ENCODE peak calls at places on chromosome 2, in six cellular contexts. X, K, H, N, B and L are unnamed samples. For H3K36me3, the result is how much of the 10 kb centered on the place peaks cover.

GRCh38 chr2:38685116-38685735 is 19.3 kb downstream of the GALM start:
- DNase-seq in X (peak), K (no peak), H (no peak), N (no peak), B (no peak), L (no peak)

GRCh38 chr2:29123584-29124349 is 8.6 kb downstream of the CLIP4 start:
- DNase-seq in X (no peak), K (no peak), H (no peak), N (peak), B (no peak), L (no peak)

GRCh38 chr2:233799087-233799665 is 21.0 kb downstream of the MROH2A start:
- DNase-seq in X (peak), K (peak), H (no peak), N (no peak), B (no peak), L (no peak)

GRCh38 chr2:74025971-74026612 is 41.4 kb downstream of the TET3 start:
- DNase-seq in X (no peak), K (peak), H (no peak), N (peak), B (no peak), L (peak)

GRCh38 chr2:45707661-45708060 is 56.2 kb downstream of the PRKCE start:
- DNase-seq in X (no peak), K (no peak), H (no peak), N (peak), B (no peak), L (no peak)

GRCh38 chr2:102020596-102021170 is 28.9 kb downstream of the IL1R2 start:
- DNase-seq in X (peak), K (peak), H (peak), N (peak), B (peak), L (peak)

GRCh38 chr2:143083636-143084035 is 45.6 kb upstream of the ARHGAP15 start:
- DNase-seq in X (no peak), K (no peak), H (no peak), N (peak), B (no peak), L (no peak)

GRCh38 chr2:215347878-215348277 is 36.0 kb downstream of the ATIC start:
- DNase-seq in X (no peak), K (no peak), H (no peak), N (peak), B (no peak), L (no peak)

GRCh38 chr2:67616749-67617148 is 219.6 kb downstream of the ETAA1 start:
- DNase-seq in X (no peak), K (no peak), H (no peak), N (peak), B (no peak), L (peak)

GRCh38 chr2:64922482-64923384 is 66.5 kb upstream of the SLC1A4 start:
- DNase-seq in X (no peak), K (no peak), H (no peak), N (no peak), B (no peak), L (no peak)

GRCh38 chr2:158575051-158575635 is 118.4 kb downstream of the PKP4 start:
- DNase-seq in X (no peak), K (no peak), H (no peak), N (no peak), B (no peak), L (no peak)

GRCh38 chr2:85376291-85377065 is 21.9 kb downstream of the ELMOD3 start:
- DNase-seq in X (peak), K (no peak), H (no peak), N (peak), B (no peak), L (no peak)

GRCh38 chr2:71934595-71935263 is 212.9 kb downstream of the CYP26B1 start:
- DNase-seq in X (peak), K (peak), H (no peak), N (peak), B (peak), L (peak)

GRCh38 chr2:62461017-62461553 is 44.9 kb downstream of the TMEM17 start:
- DNase-seq in X (no peak), K (no peak), H (no peak), N (no peak), B (no peak), L (no peak)

GRCh38 chr2:172734711-172735645 is 667 bp upstream of the RAPGEF4 start:
- DNase-seq in X (no peak), K (no peak), H (no peak), N (peak), B (no peak), L (no peak)

GRCh38 chr2:235636471-235637005 is 142.7 kb downstream of the AGAP1 start:
- DNase-seq in X (no peak), K (no peak), H (no peak), N (peak), B (no peak), L (no peak)

GRCh38 chr2:142065700-142066099 is 65.1 kb downstream of the LRP1B start:
- DNase-seq in X (no peak), K (no peak), H (no peak), N (no peak), B (no peak), L (no peak)

GRCh38 chr2:239312081-239312501 is 88.7 kb downstream of the HDAC4 start:
- DNase-seq in X (peak), K (peak), H (no peak), N (no peak), B (no peak), L (no peak)

GRCh38 chr2:118094503-118094902 is 6.2 kb downstream of the INSIG2 start:
- DNase-seq in X (no peak), K (no peak), H (no peak), N (no peak), B (no peak), L (no peak)

GRCh38 chr2:7685342-7686015 is 768.3 kb downstream of the RNF144A start:
- DNase-seq in X (no peak), K (no peak), H (no peak), N (peak), B (no peak), L (no peak)

GRCh38 chr2:75561566-75562512 is 1.1 kb upstream of the EVA1A start:
- DNase-seq in X (no peak), K (no peak), H (no peak), N (peak), B (no peak), L (no peak)
- H3K4me3 ChIP-seq in X (no peak), K (no peak), H (no peak), N (peak), B (peak), L (no peak)

GRCh38 chr2:100393362-100393761 is 24.1 kb downstream of the CHST10 start:
- DNase-seq in X (no peak), K (peak), H (no peak), N (no peak), B (no peak), L (no peak)
- H3K36me3 ChIP-seq in X (under half), K (under half), H (half or more), N (under half), B (under half), L (under half)

GRCh38 chr2:46847726-46848421 is 67.7 kb downstream of the MCFD2 start:
- DNase-seq in X (peak), K (no peak), H (no peak), N (peak), B (no peak), L (no peak)

GRCh38 chr2:46846454-46846990 is 69.1 kb downstream of the MCFD2 start:
- DNase-seq in X (peak), K (no peak), H (no peak), N (peak), B (no peak), L (peak)

GRCh38 chr2:46848446-46848845 is 67.2 kb downstream of the MCFD2 start:
- DNase-seq in X (peak), K (no peak), H (no peak), N (peak), B (no peak), L (no peak)

GRCh38 chr2:46845542-46846453 is 69.8 kb downstream of the MCFD2 start:
- DNase-seq in X (peak), K (no peak), H (no peak), N (peak), B (no peak), L (no peak)

DNA sequence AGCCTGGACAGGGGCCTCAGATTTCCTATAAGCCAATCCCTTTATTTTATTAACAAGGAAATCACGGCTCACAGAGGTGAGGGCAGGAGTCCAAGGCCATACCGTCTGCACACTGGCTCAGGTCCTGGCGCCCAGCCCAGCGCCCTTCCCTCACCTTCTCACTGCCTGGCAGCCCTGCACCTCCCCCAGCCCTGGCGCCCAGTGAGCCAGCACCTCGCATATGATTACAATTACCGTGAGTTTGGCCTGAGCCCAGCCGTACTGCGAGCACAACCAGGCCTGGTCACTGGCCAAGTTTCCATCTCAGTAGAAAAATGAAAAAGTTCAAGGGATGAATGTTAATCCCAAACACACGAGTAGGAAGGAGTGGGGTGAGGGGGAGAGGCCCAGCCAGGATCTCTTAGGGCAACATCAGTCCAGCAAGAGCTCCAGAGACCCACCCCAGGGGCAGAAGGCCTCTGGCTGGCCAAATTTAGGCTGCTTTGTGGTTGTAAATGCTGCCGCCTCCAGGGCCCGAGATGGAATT is 68.4 kb downstream of the MCFD2 start:
- DNase-seq in X (peak), K (no peak), H (no peak), N (peak), B (peak), L (peak)
- H3K4me3 ChIP-seq in X (no peak), K (no peak), H (no peak), N (no peak), B (no peak), L (no peak)

GRCh38 chr2:200421270-200421669 is 88.6 kb downstream of the KCTD18 start:
- DNase-seq in X (no peak), K (no peak), H (no peak), N (no peak), B (no peak), L (no peak)
- H3K36me3 ChIP-seq in X (half or more), K (under half), H (under half), N (under half), B (half or more), L (under half)

GRCh38 chr2:210225461-210225798 is 183 bp upstream of the ACADL start:
- DNase-seq in X (no peak), K (no peak), H (no peak), N (peak), B (no peak), L (no peak)

GRCh38 chr2:210228586-210228985 is 3.3 kb upstream of the ACADL start:
- DNase-seq in X (no peak), K (no peak), H (no peak), N (no peak), B (no peak), L (no peak)

GRCh38 chr2:210227689-210228088 is 2.4 kb upstream of the ACADL start:
- DNase-seq in X (no peak), K (no peak), H (no peak), N (no peak), B (no peak), L (no peak)

GRCh38 chr2:210224660-210225460 is at the start of gene ACADL:
- DNase-seq in X (peak), K (no peak), H (no peak), N (peak), B (peak), L (peak)

DNA sequence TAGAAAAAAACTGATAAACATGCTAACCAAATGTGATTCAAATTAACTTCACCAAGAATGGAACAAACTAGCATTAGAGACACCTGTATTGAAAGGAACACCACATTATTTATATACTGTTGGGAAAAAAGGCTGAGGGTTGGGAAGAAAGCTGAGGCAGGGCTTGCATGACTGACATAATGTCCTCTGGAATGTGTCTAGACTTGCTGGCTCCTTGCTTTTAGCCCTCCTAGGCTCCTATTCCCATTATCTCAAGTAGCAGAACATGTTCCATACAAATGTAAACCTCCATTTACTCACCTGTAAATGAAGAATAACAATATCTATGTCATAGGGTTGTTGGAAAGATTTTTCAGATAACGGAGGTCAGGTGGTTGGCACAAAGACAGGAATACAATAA is 939 bp upstream of the ACADL start:
- DNase-seq in X (no peak), K (no peak), H (no peak), N (no peak), B (no peak), L (no peak)
- H3K4me3 ChIP-seq in X (peak), K (no peak), H (no peak), N (no peak), B (no peak), L (no peak)

GRCh38 chr2:97736185-97736584 is 22.8 kb downstream of the ZAP70 start:
- DNase-seq in X (no peak), K (no peak), H (no peak), N (no peak), B (no peak), L (no peak)
- H3K36me3 ChIP-seq in X (under half), K (half or more), H (under half), N (under half), B (under half), L (under half)

DNA sequence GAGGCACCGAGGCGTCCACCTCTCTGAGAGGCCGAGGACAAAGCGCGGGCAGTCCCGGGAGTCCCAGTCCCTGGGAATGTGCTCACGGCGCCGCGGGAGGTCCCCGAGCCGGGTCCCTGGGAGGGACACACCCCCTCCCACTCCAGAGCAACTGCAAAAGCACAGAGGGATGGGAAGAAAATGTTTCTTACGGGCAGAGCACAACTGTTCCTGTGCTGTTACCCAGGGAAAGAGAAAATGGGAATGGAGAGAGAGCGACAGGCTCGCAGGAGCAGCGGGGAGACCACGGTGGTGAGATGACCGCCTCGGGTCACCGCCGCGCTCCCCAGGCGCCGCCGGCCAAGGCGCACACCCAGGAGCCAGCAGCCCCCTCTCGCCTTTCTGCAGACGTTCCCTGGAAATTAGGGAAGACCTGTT is 1.2 kb upstream of the BCL11A start:
- DNase-seq in X (no peak), K (no peak), H (no peak), N (no peak), B (no peak), L (no peak)
- H3K4me3 ChIP-seq in X (peak), K (peak), H (peak), N (peak), B (peak), L (peak)

DNA sequence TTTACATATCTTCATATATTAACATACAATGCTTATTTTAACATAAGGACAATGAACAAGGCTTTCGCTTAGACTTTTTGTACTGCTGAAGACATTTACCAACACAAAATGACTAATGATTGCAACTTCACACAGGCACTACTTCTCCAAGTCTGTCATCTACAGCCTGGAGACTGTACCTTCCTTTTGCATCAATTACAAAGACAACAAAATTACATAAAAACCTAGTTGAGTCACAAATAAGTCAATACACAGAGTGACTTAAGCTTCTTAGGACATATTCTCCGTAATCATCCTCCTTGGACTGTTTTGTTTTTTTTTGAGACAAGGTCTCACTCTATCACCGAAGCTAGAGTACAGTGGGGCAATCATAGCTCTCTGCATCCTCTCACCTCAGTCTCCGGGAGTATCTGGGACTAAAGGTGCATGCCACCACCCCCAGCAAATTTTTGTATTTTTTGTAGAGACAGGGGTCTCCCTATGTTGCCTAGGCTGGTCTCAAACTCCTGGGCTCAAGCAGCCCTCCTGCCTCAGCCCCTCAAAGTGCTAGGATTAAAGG is 15.9 kb downstream of the PUM2 start:
- DNase-seq in X (no peak), K (no peak), H (no peak), N (peak), B (no peak), L (no peak)
- H3K36me3 ChIP-seq in X (under half), K (under half), H (under half), N (under half), B (under half), L (under half)